ENCODE peak calls at places on chromosomes 12 and 14, in ten cellular contexts. B, D, F, V, E, N, I, H, S and C are unnamed samples.

GRCh38 chr14:72495668-72496067 is 398.2 kb downstream of the DPF3 start:
- DNase-seq in B (no peak), D (no peak), F (no peak), V (no peak), E (peak), N (no peak), I (no peak), H (peak), S (no peak), C (no peak)

GRCh38 chr12:47705239-47705570 is 625 bp downstream of the RPAP3 start:
- DNase-seq in B (no peak), D (no peak), F (no peak), V (no peak), E (peak), N (no peak), I (no peak), H (no peak), S (no peak), C (no peak)

GRCh38 chr12:99121476-99121965 is 476.4 kb downstream of the APAF1 start:
- DNase-seq in B (no peak), D (no peak), F (no peak), V (no peak), E (no peak), N (no peak), I (no peak), H (no peak), S (no peak), C (no peak)

GRCh38 chr14:102616799-102617198 is 24.4 kb downstream of the RCOR1 start:
- DNase-seq in B (no peak), D (no peak), F (no peak), V (no peak), E (no peak), N (no peak), I (no peak), H (no peak), S (no peak), C (no peak)

GRCh38 chr14:105582639-105583038 is 56.3 kb downstream of the TMEM121 start:
- DNase-seq in B (no peak), D (peak), F (no peak), V (no peak), E (peak), N (no peak), I (peak), H (peak), S (no peak), C (no peak)

GRCh38 chr14:91466192-91466591 is 43.9 kb downstream of the PPP4R3A start:
- DNase-seq in B (no peak), D (no peak), F (no peak), V (no peak), E (no peak), N (no peak), I (no peak), H (no peak), S (no peak), C (no peak)

GRCh38 chr12:116919247-116919671 is 8.5 kb downstream of the FBXW8 start:
- DNase-seq in B (no peak), D (peak), F (no peak), V (no peak), E (no peak), N (no peak), I (no peak), H (no peak), S (no peak), C (no peak)

GRCh38 chr14:61653507-61653906 is 41.8 kb upstream of the HIF1A start:
- DNase-seq in B (no peak), D (no peak), F (no peak), V (no peak), E (peak), N (no peak), I (no peak), H (no peak), S (no peak), C (peak)

GRCh38 chr12:108570743-108571603 is 8.6 kb downstream of the ISCU start:
- DNase-seq in B (no peak), D (no peak), F (no peak), V (peak), E (peak), N (no peak), I (no peak), H (no peak), S (no peak), C (no peak)

GRCh38 chr12:105287408-105287807 is 43.1 kb upstream of the C12orf75 start:
- DNase-seq in B (no peak), D (no peak), F (no peak), V (no peak), E (no peak), N (no peak), I (no peak), H (no peak), S (no peak), C (no peak)

GRCh38 chr12:89521348-89522238 is 3.0 kb downstream of the GALNT4 start:
- DNase-seq in B (no peak), D (no peak), F (no peak), V (no peak), E (peak), N (no peak), I (no peak), H (no peak), S (no peak), C (no peak)

GRCh38 chr14:81686512-81686911 is 152.9 kb upstream of the SEL1L start:
- DNase-seq in B (no peak), D (no peak), F (no peak), V (no peak), E (no peak), N (no peak), I (no peak), H (no peak), S (no peak), C (no peak)

GRCh38 chr12:103729499-103729898 is 111.5 kb downstream of the NT5DC3 start:
- DNase-seq in B (no peak), D (no peak), F (no peak), V (no peak), E (no peak), N (no peak), I (no peak), H (no peak), S (no peak), C (no peak)

GRCh38 chr12:7602287-7602686 is 63.4 kb downstream of the APOBEC1 start:
- DNase-seq in B (no peak), D (no peak), F (no peak), V (peak), E (peak), N (no peak), I (no peak), H (no peak), S (no peak), C (no peak)

GRCh38 chr12:3445127-3445978 is 45.6 kb upstream of the PRMT8 start:
- DNase-seq in B (no peak), D (peak), F (peak), V (no peak), E (no peak), N (peak), I (no peak), H (no peak), S (no peak), C (no peak)

GRCh38 chr12:54395545-54395944 is 11.0 kb upstream of the ZNF385A start:
- DNase-seq in B (no peak), D (no peak), F (no peak), V (no peak), E (no peak), N (no peak), I (no peak), H (no peak), S (no peak), C (no peak)

GRCh38 chr14:76956253-76957090 is 72.0 kb downstream of the IRF2BPL start:
- DNase-seq in B (peak), D (peak), F (peak), V (peak), E (peak), N (peak), I (no peak), H (peak), S (peak), C (peak)
- TF ChIP-seq POLR2A in B (no peak), D (peak), F (no peak), V (no peak), E (no peak), N (no peak), I (peak), H (no peak), S (peak), C (no peak)

GRCh38 chr14:89420502-89420901 is 3.5 kb upstream of the FOXN3 start:
- DNase-seq in B (no peak), D (no peak), F (no peak), V (no peak), E (no peak), N (no peak), I (no peak), H (no peak), S (no peak), C (no peak)

GRCh38 chr14:89418452-89418851 is 1.4 kb upstream of the FOXN3 start:
- DNase-seq in B (peak), D (peak), F (no peak), V (no peak), E (no peak), N (no peak), I (no peak), H (no peak), S (no peak), C (no peak)

GRCh38 chr14:89422181-89422951 is 5.3 kb upstream of the FOXN3 start:
- DNase-seq in B (no peak), D (peak), F (peak), V (no peak), E (peak), N (peak), I (no peak), H (no peak), S (no peak), C (no peak)

GRCh38 chr14:89418976-89419375 is 1.9 kb upstream of the FOXN3 start:
- DNase-seq in B (no peak), D (no peak), F (no peak), V (no peak), E (no peak), N (no peak), I (no peak), H (no peak), S (no peak), C (no peak)

DNA sequence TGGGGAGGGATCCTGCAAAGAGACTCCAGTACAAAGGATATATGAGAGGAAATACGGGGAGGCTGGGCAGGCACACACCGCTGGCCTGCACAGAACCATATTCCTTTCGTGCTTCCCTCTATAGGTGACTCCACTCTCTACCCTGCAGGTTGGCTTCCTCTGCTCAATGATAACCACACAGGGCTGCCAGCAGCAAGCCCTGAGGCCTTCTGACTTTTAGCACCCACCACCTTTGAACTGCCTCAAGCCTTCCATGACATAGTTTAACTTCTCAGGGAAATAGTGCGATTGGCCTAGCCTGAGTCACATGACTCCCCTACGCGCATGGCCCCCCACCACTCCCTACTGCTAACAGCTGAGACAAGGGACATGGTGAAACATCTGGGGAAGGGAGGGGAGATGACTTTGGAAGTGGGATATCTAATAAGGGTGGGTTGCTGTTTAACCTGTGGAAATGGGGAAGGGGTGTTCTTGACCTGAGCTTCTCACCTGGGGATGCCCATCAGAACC is 3.0 kb upstream of the FOXN3 start:
- DNase-seq in B (no peak), D (no peak), F (no peak), V (no peak), E (no peak), N (no peak), I (no peak), H (no peak), S (no peak), C (no peak)
- TF ChIP-seq POLR2A in B (no peak), D (no peak), F (no peak), V (no peak), E (no peak), N (no peak), I (no peak), H (no peak), S (no peak), C (no peak)

GRCh38 chr12:62602445-62603060 is 135.9 kb downstream of the MON2 start:
- DNase-seq in B (peak), D (peak), F (peak), V (peak), E (peak), N (peak), I (peak), H (peak), S (peak), C (peak)
- TF ChIP-seq POLR2A in B (no peak), D (peak), F (no peak), V (peak), E (peak), N (no peak), I (peak), H (peak), S (peak), C (peak)

GRCh38 chr12:66130267-66131066 is at the start of gene LLPH:
- DNase-seq in B (peak), D (peak), F (peak), V (peak), E (peak), N (peak), I (peak), H (peak), S (peak), C (peak)
- TF ChIP-seq POLR2A in B (no peak), D (peak), F (peak), V (peak), E (peak), N (no peak), I (peak), H (peak), S (peak), C (peak)

GRCh38 chr12:14962180-14962579 is 779 bp upstream of the ARHGDIB start:
- DNase-seq in B (no peak), D (no peak), F (no peak), V (no peak), E (no peak), N (no peak), I (no peak), H (no peak), S (no peak), C (no peak)

GRCh38 chr12:14962797-14963196 is 1.4 kb upstream of the ARHGDIB start:
- DNase-seq in B (no peak), D (no peak), F (no peak), V (no peak), E (no peak), N (no peak), I (no peak), H (no peak), S (no peak), C (no peak)

GRCh38 chr12:14960548-14961465 is 594 bp downstream of the ARHGDIB start:
- DNase-seq in B (no peak), D (peak), F (no peak), V (no peak), E (peak), N (no peak), I (no peak), H (no peak), S (no peak), C (peak)

GRCh38 chr12:14959916-14960315 is 1.5 kb downstream of the ARHGDIB start:
- DNase-seq in B (no peak), D (no peak), F (no peak), V (no peak), E (no peak), N (no peak), I (no peak), H (no peak), S (no peak), C (no peak)

GRCh38 chr12:14961466-14962155 is at the start of gene ARHGDIB:
- DNase-seq in B (no peak), D (peak), F (peak), V (no peak), E (no peak), N (peak), I (no peak), H (no peak), S (no peak), C (no peak)
- TF ChIP-seq POLR2A in B (no peak), D (peak), F (no peak), V (no peak), E (no peak), N (no peak), I (peak), H (no peak), S (no peak), C (no peak)

DNA sequence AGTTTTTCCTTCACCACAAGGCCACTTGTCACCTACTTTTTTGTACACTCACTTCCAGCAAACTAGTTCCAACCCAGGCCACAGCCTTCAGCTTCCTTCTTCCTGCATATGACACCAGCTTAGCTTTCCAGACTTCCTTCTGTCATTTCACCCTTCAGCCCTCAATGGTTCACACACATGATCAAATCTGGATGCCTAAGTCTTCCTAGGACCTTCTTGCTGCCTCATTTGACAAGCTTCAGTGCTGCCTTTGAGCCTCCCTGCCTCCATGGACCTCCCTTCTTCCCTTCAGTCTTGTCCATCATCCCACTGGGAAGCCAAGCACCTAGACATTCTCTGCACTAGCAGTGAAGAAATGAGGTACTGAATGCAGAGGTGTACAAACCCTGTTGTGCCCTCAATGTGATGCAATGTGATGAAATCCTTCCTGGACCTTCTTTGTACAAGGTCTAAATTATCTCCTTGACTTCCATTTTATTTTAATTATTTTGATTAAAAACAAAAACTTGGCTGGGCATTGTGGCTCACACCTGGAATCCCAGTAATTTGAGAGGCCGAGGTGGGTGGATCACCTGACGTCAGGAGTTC is 4.3 kb upstream of the REC8 start:
- DNase-seq in B (no peak), D (no peak), F (no peak), V (no peak), E (no peak), N (no peak), I (no peak), H (no peak), S (no peak), C (no peak)
- TF ChIP-seq POLR2A in B (no peak), D (no peak), F (no peak), V (no peak), E (no peak), N (no peak), I (peak), H (no peak), S (no peak), C (no peak)

GRCh38 chr12:122265931-122266771 is at the start of gene VPS33A:
- DNase-seq in B (peak), D (peak), F (peak), V (peak), E (peak), N (peak), I (peak), H (peak), S (peak), C (peak)
- TF ChIP-seq POLR2A in B (peak), D (peak), F (peak), V (peak), E (peak), N (no peak), I (peak), H (peak), S (peak), C (peak)

GRCh38 chr12:119158004-119158776 is 20.5 kb upstream of the HSPB8 start:
- DNase-seq in B (no peak), D (no peak), F (no peak), V (no peak), E (no peak), N (no peak), I (no peak), H (no peak), S (no peak), C (no peak)
- TF ChIP-seq POLR2A in B (no peak), D (no peak), F (no peak), V (no peak), E (no peak), N (no peak), I (no peak), H (no peak), S (no peak), C (no peak)

GRCh38 chr12:31736472-31736871 is 7.7 kb upstream of the AMN1 start:
- DNase-seq in B (no peak), D (no peak), F (no peak), V (no peak), E (peak), N (no peak), I (no peak), H (no peak), S (no peak), C (no peak)
- TF ChIP-seq POLR2A in B (no peak), D (no peak), F (no peak), V (no peak), E (no peak), N (no peak), I (no peak), H (no peak), S (no peak), C (no peak)

GRCh38 chr12:2295941-2296461 is 243.2 kb downstream of the CACNA1C start:
- DNase-seq in B (no peak), D (no peak), F (no peak), V (no peak), E (peak), N (no peak), I (no peak), H (no peak), S (no peak), C (peak)

GRCh38 chr12:2292560-2292959 is 239.8 kb downstream of the CACNA1C start:
- DNase-seq in B (no peak), D (no peak), F (no peak), V (no peak), E (no peak), N (no peak), I (no peak), H (no peak), S (no peak), C (no peak)

GRCh38 chr12:2297658-2298057 is 244.9 kb downstream of the CACNA1C start:
- DNase-seq in B (no peak), D (no peak), F (no peak), V (no peak), E (no peak), N (no peak), I (no peak), H (no peak), S (no peak), C (no peak)

GRCh38 chr12:2297004-2297403 is 244.2 kb downstream of the CACNA1C start:
- DNase-seq in B (no peak), D (no peak), F (no peak), V (no peak), E (no peak), N (no peak), I (no peak), H (no peak), S (no peak), C (no peak)

DNA sequence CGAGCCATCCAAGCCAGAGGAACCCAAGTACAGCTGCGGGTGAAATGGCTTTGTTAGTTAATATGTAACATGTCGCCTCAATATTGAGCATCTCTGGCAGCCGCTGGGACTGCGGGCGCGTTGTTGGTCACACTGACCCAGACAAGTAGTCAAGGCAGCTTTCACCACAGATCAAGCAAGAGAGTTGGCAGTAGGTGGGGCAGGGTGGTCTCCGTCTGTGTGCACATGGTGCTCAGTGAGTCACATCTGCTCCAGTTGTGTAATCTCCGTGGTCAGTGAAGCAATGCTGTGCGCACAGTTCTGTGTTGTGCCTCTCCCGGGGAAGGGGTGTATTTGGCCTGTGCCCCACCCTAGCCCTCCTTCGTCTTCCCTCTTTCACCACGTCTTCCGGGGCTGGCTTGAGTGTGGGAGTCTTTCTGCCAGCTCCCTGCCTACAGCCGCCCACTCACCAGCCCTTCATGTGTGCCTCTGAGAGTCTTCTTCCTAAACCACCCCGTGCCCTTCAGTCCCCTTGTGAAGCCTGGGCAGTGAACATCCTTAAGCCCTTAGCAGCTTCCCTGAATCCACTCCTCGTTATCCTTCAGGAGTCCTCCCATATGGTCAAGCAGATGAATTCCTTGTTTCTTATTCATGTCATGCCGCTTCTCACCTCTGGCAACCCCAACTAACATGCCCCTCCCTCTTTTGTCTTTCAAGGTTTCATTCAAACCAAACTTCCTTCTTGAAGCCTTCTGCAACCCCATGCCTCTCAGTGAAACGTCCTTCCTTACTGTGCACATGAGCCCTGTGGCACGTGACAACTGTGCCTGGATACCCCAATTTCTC is 242.1 kb downstream of the CACNA1C start:
- DNase-seq in B (peak), D (peak), F (no peak), V (no peak), E (peak), N (no peak), I (no peak), H (no peak), S (no peak), C (no peak)
- TF ChIP-seq POLR2A in B (no peak), D (no peak), F (no peak), V (no peak), E (no peak), N (no peak), I (no peak), H (no peak), S (no peak), C (no peak)